ENCODE peak calls at places on chromosome 20, in seven cellular contexts. One of them, this sample, is unnamed.

GRCh38 chr20:1326031-1326930 is 2.7 kb downstream of the SDCBP2 start:
- DNase-seq in iPS DF 6.9: no peak
- DNase-seq in hypothalamus: no peak
- DNase-seq in activated B cell treated with CpG ODN at 0.5 μM for 24 hours: no peak
- DNase-seq in GM04504: no peak
- DNase-seq in ascending aorta: peak
- DNase-seq in adipocyte: peak
- DNase-seq in this sample: no peak

GRCh38 chr20:15022921-15023320 is 685.5 kb upstream of the FLRT3 start:
- DNase-seq in activated B cell treated with CpG ODN at 0.5 μM for 24 hours: no peak
- DNase-seq in ascending aorta: no peak
- DNase-seq in adipocyte: no peak
- DNase-seq in iPS DF 6.9: no peak
- DNase-seq in GM04504: no peak
- DNase-seq in hypothalamus: no peak
- DNase-seq in this sample: no peak

GRCh38 chr20:11267131-11267761 is 593.4 kb upstream of the JAG1 start:
- DNase-seq in ascending aorta: peak
- DNase-seq in GM04504: peak
- DNase-seq in hypothalamus: no peak
- DNase-seq in adipocyte: peak
- DNase-seq in activated B cell treated with CpG ODN at 0.5 μM for 24 hours: no peak
- DNase-seq in iPS DF 6.9: no peak
- DNase-seq in this sample: peak

GRCh38 chr20:42703744-42704143 is 486.0 kb downstream of the PTPRT start:
- DNase-seq in ascending aorta: no peak
- DNase-seq in adipocyte: no peak
- DNase-seq in iPS DF 6.9: no peak
- DNase-seq in activated B cell treated with CpG ODN at 0.5 μM for 24 hours: no peak
- DNase-seq in hypothalamus: no peak
- DNase-seq in GM04504: no peak
- DNase-seq in this sample: no peak

GRCh38 chr20:35021063-35021462 is 65.4 kb downstream of the MYH7B start:
- DNase-seq in adipocyte: no peak
- DNase-seq in iPS DF 6.9: no peak
- DNase-seq in GM04504: no peak
- DNase-seq in hypothalamus: no peak
- DNase-seq in activated B cell treated with CpG ODN at 0.5 μM for 24 hours: no peak
- DNase-seq in ascending aorta: no peak
- DNase-seq in this sample: no peak

GRCh38 chr20:55777641-55778040 is 227.7 kb downstream of the CBLN4 start:
- DNase-seq in GM04504: no peak
- DNase-seq in activated B cell treated with CpG ODN at 0.5 μM for 24 hours: no peak
- DNase-seq in ascending aorta: no peak
- DNase-seq in iPS DF 6.9: no peak
- DNase-seq in hypothalamus: no peak
- DNase-seq in adipocyte: no peak
- DNase-seq in this sample: no peak

GRCh38 chr20:13777171-13777601 is 7.5 kb downstream of the ESF1 start:
- DNase-seq in activated B cell treated with CpG ODN at 0.5 μM for 24 hours: no peak
- DNase-seq in iPS DF 6.9: no peak
- DNase-seq in hypothalamus: no peak
- DNase-seq in GM04504: no peak
- DNase-seq in adipocyte: no peak
- DNase-seq in ascending aorta: no peak
- DNase-seq in this sample: no peak

GRCh38 chr20:58010186-58010585 is 218.3 kb downstream of the ANKRD60 start:
- DNase-seq in hypothalamus: no peak
- DNase-seq in adipocyte: no peak
- DNase-seq in ascending aorta: peak
- DNase-seq in GM04504: no peak
- DNase-seq in iPS DF 6.9: no peak
- DNase-seq in activated B cell treated with CpG ODN at 0.5 μM for 24 hours: no peak
- DNase-seq in this sample: no peak

GRCh38 chr20:59164681-59165388 is 1.2 kb downstream of the ZNF831 start:
- DNase-seq in ascending aorta: peak
- DNase-seq in hypothalamus: no peak
- DNase-seq in GM04504: no peak
- DNase-seq in adipocyte: no peak
- DNase-seq in iPS DF 6.9: no peak
- DNase-seq in activated B cell treated with CpG ODN at 0.5 μM for 24 hours: no peak
- DNase-seq in this sample: no peak

GRCh38 chr20:46695888-46696287 is 6.6 kb upstream of the TP53RK start:
- DNase-seq in iPS DF 6.9: no peak
- DNase-seq in hypothalamus: no peak
- DNase-seq in adipocyte: peak
- DNase-seq in ascending aorta: no peak
- DNase-seq in GM04504: peak
- DNase-seq in activated B cell treated with CpG ODN at 0.5 μM for 24 hours: no peak
- DNase-seq in this sample: no peak

GRCh38 chr20:39479196-39479810 is 517.2 kb downstream of the DHX35 start:
- DNase-seq in activated B cell treated with CpG ODN at 0.5 μM for 24 hours: no peak
- DNase-seq in ascending aorta: no peak
- DNase-seq in adipocyte: no peak
- DNase-seq in GM04504: no peak
- DNase-seq in hypothalamus: no peak
- DNase-seq in iPS DF 6.9: no peak
- DNase-seq in this sample: no peak

GRCh38 chr20:48194578-48194977 is 409.3 kb upstream of the SULF2 start:
- DNase-seq in hypothalamus: no peak
- DNase-seq in ascending aorta: no peak
- DNase-seq in adipocyte: no peak
- DNase-seq in GM04504: no peak
- DNase-seq in iPS DF 6.9: no peak
- DNase-seq in activated B cell treated with CpG ODN at 0.5 μM for 24 hours: no peak
- DNase-seq in this sample: no peak